ENCODE peak calls at places on chromosomes 16 and 17, in nine cellular contexts. L is activated CD4-positive, alpha-beta T cell treated with anti-CD3 and anti-CD28 coated beads for 24 hours; K is adrenal gland; H is tibial nerve; O is fibroblast of pulmonary artery; T is SK-N-SH; Q is kidney epithelial cell; Z is NCI-H187 treated with DMSO at 0.1 percent for 48 hours; B is hippocampal formation. J is an unnamed sample.
A peak's percentile ranks its signal among the peaks of the same experiment; 100 is the strongest.

GRCh38 chr17:59844884-59845594 is 47.7 kb downstream of the TUBD1 start:
- DNase-seq in L (no peak), K (no peak), H (no peak), O (peak; percentile 82), T (no peak), Q (peak; percentile 59), Z (no peak), B (no peak), J (no peak)

GRCh38 chr17:69046130-69046807 is 14.5 kb downstream of the ABCA9 start:
- DNase-seq in L (no peak), K (no peak), H (no peak), O (peak; percentile 35), T (no peak), Q (no peak), Z (no peak), B (no peak), J (no peak)

GRCh38 chr17:49224198-49224996 is 6.2 kb downstream of the PHOSPHO1 start:
- DNase-seq in L (no peak), K (no peak), H (no peak), O (no peak), T (peak; percentile 50), Q (no peak), Z (no peak), B (no peak), J (no peak)

GRCh38 chr17:81987161-81987770 is 9.8 kb downstream of the ASPSCR1 start:
- DNase-seq in L (no peak), K (no peak), H (no peak), O (no peak), T (no peak), Q (no peak), Z (no peak), B (no peak), J (no peak)

GRCh38 chr17:44006581-44007345 is 2.3 kb downstream of the NAGS start:
- DNase-seq in L (peak; percentile 100), K (peak; percentile 98), H (peak; percentile 92), O (peak; percentile 97), T (peak; percentile 98), Q (peak; percentile 87), Z (peak; percentile 80), B (peak; percentile 65), J (peak; percentile 96)

GRCh38 chr16:89770367-89770766 is 46.1 kb downstream of the FANCA start:
- DNase-seq in L (no peak), K (no peak), H (no peak), O (no peak), T (no peak), Q (no peak), Z (no peak), B (no peak), J (no peak)

GRCh38 chr16:47258874-47259461 is 115.2 kb upstream of the NETO2 start:
- DNase-seq in L (no peak), K (peak; percentile 11), H (no peak), O (peak; percentile 44), T (peak; percentile 42), Q (no peak), Z (no peak), B (no peak), J (no peak)

GRCh38 chr17:21464611-21465021 is 88.5 kb downstream of the KCNJ12 start:
- DNase-seq in L (no peak), K (no peak), H (no peak), O (no peak), T (no peak), Q (no peak), Z (no peak), B (no peak), J (no peak)

GRCh38 chr16:30921748-30922419 is 1.5 kb upstream of the FBXL19 start:
- DNase-seq in L (peak; percentile 84), K (peak; percentile 93), H (peak; percentile 73), O (peak; percentile 92), T (peak; percentile 92), Q (peak; percentile 67), Z (peak; percentile 41), B (peak; percentile 79), J (peak; percentile 93)

GRCh38 chr17:50845260-50846147 is 10.1 kb downstream of the WFIKKN2 start:
- DNase-seq in L (no peak), K (no peak), H (no peak), O (no peak), T (no peak), Q (no peak), Z (no peak), B (no peak), J (no peak)

GRCh38 chr17:37490638-37491614 is 1.2 kb downstream of the DUSP14 start:
- DNase-seq in L (no peak), K (peak; percentile 87), H (no peak), O (peak; percentile 88), T (no peak), Q (peak; percentile 65), Z (no peak), B (no peak), J (peak; percentile 60)

GRCh38 chr16:67661101-67661661 is 421 bp downstream of the PARD6A start:
- DNase-seq in L (no peak), K (peak; percentile 52), H (no peak), O (peak; percentile 51), T (peak; percentile 63), Q (peak; percentile 47), Z (no peak), B (no peak), J (no peak)